ENCODE peak calls at places on chromosomes 11 and 22, in seven cellular contexts. W is lung; E is naive thymus-derived CD4-positive, alpha-beta T cell; J is psoas muscle; R is IMR-90; B is uterus; H is thoracic aorta. F is an unnamed sample. For H3K4me1, the result is how much of the 10 kb centered on the place peaks cover.

GRCh38 chr11:25633230-25633629 is 698.7 kb upstream of the ANO3 start:
- DNase-seq in E (no peak), R (no peak), J (no peak), B (no peak), H (no peak), W (no peak), F (no peak)

GRCh38 chr11:77141034-77141433 is 13.0 kb downstream of the MYO7A start:
- DNase-seq in H (no peak), W (no peak), E (no peak), B (no peak), R (peak), J (no peak), F (no peak)

GRCh38 chr11:92663539-92663938 is 305.9 kb upstream of the MTNR1B start:
- DNase-seq in R (no peak), E (no peak), B (no peak), W (no peak), H (no peak), J (no peak), F (no peak)

GRCh38 chr11:75013051-75013450 is 24.3 kb downstream of the NEU3 start:
- DNase-seq in R (peak), W (no peak), J (no peak), H (no peak), E (no peak), B (no peak), F (no peak)

GRCh38 chr11:35040221-35040942 is 98.6 kb upstream of the CD44 start:
- DNase-seq in E (peak), B (no peak), J (no peak), W (no peak), H (no peak), R (peak), F (no peak)

GRCh38 chr11:133810179-133810550 is 35.1 kb downstream of the SPATA19 start:
- DNase-seq in E (no peak), R (no peak), H (no peak), W (no peak), B (no peak), J (no peak), F (peak)

GRCh38 chr22:36856121-36856791 is 4.5 kb upstream of the NCF4 start:
- DNase-seq in E (peak), J (peak), H (peak), R (peak), B (peak), W (peak), F (peak)

GRCh38 chr22:29397791-29398190 is 9.4 kb upstream of the AP1B1 start:
- DNase-seq in H (no peak), R (no peak), B (no peak), E (no peak), W (no peak), J (no peak), F (no peak)

GRCh38 chr22:50520826-50521453 is 4.5 kb downstream of the SCO2 start:
- DNase-seq in J (no peak), R (no peak), W (no peak), H (no peak), B (no peak), E (no peak), F (no peak)

GRCh38 chr22:42562282-42562681 is 8.5 kb downstream of the SERHL2 start:
- DNase-seq in R (no peak), E (no peak), J (no peak), W (no peak), B (no peak), H (no peak), F (no peak)

GRCh38 chr11:74949748-74950127 is 672 bp downstream of the SPCS2 start:
- DNase-seq in B (no peak), E (no peak), W (no peak), R (peak), J (no peak), H (no peak), F (no peak)

GRCh38 chr11:73193251-73194033 is 24.6 kb upstream of the P2RY2 start:
- DNase-seq in R (no peak), E (no peak), B (no peak), W (no peak), J (no peak), H (no peak), F (no peak)

GRCh38 chr11:113935858-113936257 is 31.3 kb downstream of the HTR3B start:
- DNase-seq in W (no peak), J (no peak), R (no peak), E (no peak), B (no peak), H (no peak), F (no peak)

GRCh38 chr11:2846056-2846455 is 39.5 kb downstream of the CDKN1C start:
- DNase-seq in J (no peak), H (no peak), R (peak), W (no peak), B (no peak), E (no peak), F (no peak)

GRCh38 chr22:45103756-45104155 is 60.0 kb upstream of the NUP50 start:
- DNase-seq in E (no peak), J (no peak), W (no peak), H (no peak), R (no peak), B (no peak), F (no peak)

GRCh38 chr22:29695129-29695926 is 24.5 kb upstream of the CABP7 start:
- DNase-seq in B (no peak), W (no peak), J (peak), E (no peak), H (no peak), R (no peak), F (no peak)

GRCh38 chr11:100676901-100677300 is 10.2 kb upstream of the ARHGAP42 start:
- DNase-seq in J (no peak), H (no peak), B (no peak), W (no peak), R (peak), E (no peak), F (no peak)

GRCh38 chr11:122095950-122096942 is 19.8 kb downstream of the BLID start:
- DNase-seq in E (no peak), R (peak), H (no peak), B (no peak), J (no peak), W (no peak), F (peak)
- H3K4me1 ChIP-seq in E (under half), R (under half), H (under half), B (under half), J (under half), W (under half), F (under half)

GRCh38 chr11:66115638-66116410 is 45.8 kb downstream of the PACS1 start:
- DNase-seq in J (no peak), E (peak), H (no peak), B (no peak), W (no peak), R (peak), F (peak)

GRCh38 chr11:66112041-66112491 is 42.0 kb downstream of the PACS1 start:
- DNase-seq in W (no peak), J (no peak), H (no peak), E (no peak), R (no peak), B (no peak), F (no peak)

GRCh38 chr11:66111158-66111557 is 41.1 kb downstream of the PACS1 start:
- DNase-seq in W (no peak), R (no peak), H (no peak), B (no peak), E (no peak), J (no peak), F (no peak)

GRCh38 chr11:66113132-66113856 is 43.2 kb downstream of the PACS1 start:
- DNase-seq in J (no peak), H (no peak), W (no peak), R (peak), B (no peak), E (no peak), F (no peak)

DNA sequence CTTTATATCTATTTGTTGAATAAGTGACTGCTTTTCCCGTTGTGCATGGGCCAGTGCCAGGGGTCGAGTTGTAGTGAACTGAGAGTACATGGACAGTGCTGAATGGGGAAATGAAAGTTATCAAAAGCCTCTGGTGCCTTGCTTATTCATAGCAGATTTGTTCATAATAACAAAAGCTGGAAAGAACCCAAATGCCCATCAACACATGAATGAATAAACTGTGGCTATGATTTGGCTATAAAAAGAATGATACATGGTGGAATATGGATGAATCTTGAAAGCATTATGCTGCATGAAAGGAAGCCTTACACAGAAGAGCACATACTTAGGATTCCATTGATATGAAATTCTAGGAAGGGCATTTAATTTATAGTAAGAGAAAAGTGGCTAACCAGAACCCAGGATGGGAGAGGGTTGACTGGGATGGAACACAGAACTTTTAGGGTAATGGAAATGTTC is 42.6 kb downstream of the PACS1 start:
- DNase-seq in R (peak), H (no peak), W (no peak), B (no peak), J (no peak), E (no peak), F (no peak)
- H3K27ac ChIP-seq in R (peak), H (no peak), W (no peak), B (no peak), J (no peak), E (peak), F (no peak)

GRCh38 chr11:47375546-47376085 is 2.7 kb downstream of the SPI1 start:
- DNase-seq in J (no peak), B (no peak), R (no peak), H (no peak), E (no peak), W (no peak), F (no peak)
- H3K4me3 ChIP-seq in J (peak), B (no peak), R (no peak), H (peak), E (no peak), W (no peak), F (no peak)

GRCh38 chr11:116994195-116994594 is 104.0 kb downstream of the SIK3 start:
- DNase-seq in W (no peak), R (no peak), J (no peak), B (no peak), E (no peak), H (no peak), F (no peak)
- H3K4me1 ChIP-seq in W (under half), R (under half), J (under half), B (under half), E (under half), H (under half), F (under half)

DNA sequence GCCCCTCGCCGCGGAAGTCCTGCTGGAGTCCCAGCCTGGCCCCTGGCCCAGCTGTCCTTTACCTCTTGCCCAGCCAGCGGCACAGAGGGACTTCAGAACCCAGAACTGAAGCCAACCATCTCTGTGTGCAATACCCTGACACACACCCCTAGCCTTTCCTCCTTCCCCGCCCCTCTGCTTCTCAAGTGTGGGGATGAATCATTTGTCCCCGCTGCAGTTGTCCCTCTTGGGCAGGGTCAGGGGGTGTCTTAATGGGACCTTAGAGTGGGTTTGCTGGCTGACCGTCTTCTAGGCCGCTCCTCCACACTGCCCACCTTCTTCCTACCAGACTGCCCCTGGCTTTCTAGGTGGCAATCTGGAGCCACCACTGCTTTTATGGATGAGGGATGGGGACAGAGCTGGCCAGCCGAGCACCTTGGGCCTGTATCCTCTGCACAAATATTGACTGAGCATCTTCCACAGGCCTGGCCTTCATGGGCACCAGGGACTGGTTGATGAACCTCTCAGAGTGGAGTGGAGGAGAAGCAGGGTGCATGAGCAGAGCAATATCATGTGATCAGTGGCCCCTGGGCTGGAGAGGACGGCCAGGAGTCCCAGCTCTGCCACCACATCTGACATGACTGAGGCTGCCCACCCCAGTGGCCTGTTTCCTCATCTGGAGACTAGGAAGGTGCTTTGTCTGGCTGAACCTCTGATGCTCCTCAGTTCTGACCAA is 668 bp upstream of the CHST1 start:
- DNase-seq in E (no peak), J (no peak), R (no peak), W (no peak), B (no peak), H (peak), F (no peak)
- H3K27ac ChIP-seq in E (no peak), J (no peak), R (no peak), W (peak), B (peak), H (peak), F (no peak)

GRCh38 chr11:827146-827860 is 416 bp upstream of the CRACR2B start:
- DNase-seq in R (no peak), J (no peak), H (no peak), B (no peak), W (peak), E (no peak), F (no peak)
- H3K4me3 ChIP-seq in R (no peak), J (peak), H (peak), B (peak), W (peak), E (peak), F (peak)

DNA sequence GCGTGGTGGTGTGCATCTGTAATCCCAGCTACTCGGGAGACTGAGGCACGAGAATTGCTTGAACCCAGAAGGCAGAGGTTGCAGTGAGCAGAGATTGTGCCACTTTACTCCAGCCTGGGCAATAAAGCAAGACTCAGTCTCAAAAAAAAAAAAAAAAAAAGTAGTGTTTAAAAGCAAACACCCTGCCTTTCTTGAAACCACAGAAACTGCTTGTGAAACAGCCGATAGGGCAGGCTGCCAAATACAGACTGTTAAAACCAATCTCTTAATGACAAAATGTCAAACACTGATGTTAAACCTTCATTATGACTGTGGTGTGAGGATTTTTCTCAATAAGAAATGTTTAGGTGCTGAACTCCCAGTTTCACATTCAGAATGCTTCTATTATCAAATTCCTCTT is 27.3 kb downstream of the MARK2 start:
- DNase-seq in H (no peak), B (peak), R (peak), W (peak), E (peak), J (peak), F (no peak)
- H3K4me1 ChIP-seq in H (under half), B (under half), R (under half), W (under half), E (half or more), J (under half), F (under half)

DNA sequence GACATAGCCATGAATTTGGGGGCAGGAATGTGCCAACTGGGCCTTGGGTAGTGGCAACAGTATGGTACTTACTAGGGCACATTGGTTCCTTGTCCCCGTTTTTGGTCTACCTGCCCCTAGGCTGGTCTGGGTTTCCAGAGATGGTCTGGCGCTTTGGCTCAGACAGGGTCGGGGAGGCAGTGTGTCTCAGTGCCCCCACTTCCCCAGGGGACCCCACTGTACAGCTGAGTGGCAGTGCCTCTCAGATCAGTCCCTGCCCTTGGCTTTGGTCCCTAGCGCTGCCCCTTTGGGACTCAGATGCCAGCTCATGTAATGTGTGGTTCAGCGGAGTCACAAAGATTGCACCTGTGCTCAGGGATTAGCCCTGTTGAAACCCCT is 3.3 kb downstream of the RIC8A start:
- DNase-seq in J (no peak), W (no peak), H (no peak), B (peak), E (no peak), R (no peak), F (no peak)
- H3K27ac ChIP-seq in J (no peak), W (peak), H (no peak), B (no peak), E (peak), R (peak), F (peak)

DNA sequence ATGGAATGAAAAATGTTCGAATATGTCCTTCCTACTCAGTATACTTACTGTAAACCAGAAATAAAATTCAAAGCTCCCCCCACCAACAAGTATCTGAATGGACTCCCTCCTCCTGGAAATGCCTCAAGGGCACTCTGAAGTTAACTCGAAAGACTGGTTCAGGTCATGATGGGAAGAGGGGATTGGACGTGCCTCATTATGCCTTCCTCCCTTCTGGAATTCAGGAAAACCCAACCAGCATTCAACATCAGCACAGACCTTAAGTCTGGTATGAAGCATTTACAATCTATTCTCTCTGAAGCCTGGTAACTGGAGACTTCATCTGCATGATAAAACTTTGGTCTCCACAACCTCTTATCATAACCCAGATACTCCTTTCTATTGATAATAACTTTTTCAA is 428.3 kb upstream of the RAG2 start:
- DNase-seq in E (no peak), J (no peak), H (no peak), W (no peak), R (no peak), B (no peak), F (no peak)
- H3K4me3 ChIP-seq in E (no peak), J (no peak), H (no peak), W (no peak), R (no peak), B (no peak), F (no peak)